ENCODE peak calls at places on chromosome 15, in five cellular contexts. One of them, this sample, is unnamed.

GRCh38 chr15:65980824-65981456 is 111.6 kb downstream of the RAB11A start:
- DNase-seq in MCF 10A: peak; percentile 75
- DNase-seq in dorsolateral prefrontal cortex: peak; percentile 59
- DNase-seq in AG04449: peak; percentile 56
- DNase-seq in adrenal gland: peak; percentile 81
- DNase-seq in this sample: peak; percentile 76

GRCh38 chr15:25883860-25884259 is 20.7 kb upstream of the ATP10A start:
- DNase-seq in MCF 10A: no peak
- DNase-seq in dorsolateral prefrontal cortex: no peak
- DNase-seq in AG04449: peak; percentile 99
- DNase-seq in adrenal gland: no peak
- DNase-seq in this sample: peak; percentile 90

GRCh38 chr15:28978011-28978378 is 92.2 kb downstream of the APBA2 start:
- DNase-seq in adrenal gland: no peak
- DNase-seq in dorsolateral prefrontal cortex: no peak
- DNase-seq in AG04449: no peak
- DNase-seq in MCF 10A: no peak
- DNase-seq in this sample: no peak

GRCh38 chr15:75712668-75713337 is at the start of gene CSPG4:
- DNase-seq in dorsolateral prefrontal cortex: no peak
- DNase-seq in adrenal gland: no peak
- DNase-seq in AG04449: no peak
- DNase-seq in MCF 10A: no peak
- DNase-seq in this sample: peak; percentile 35

GRCh38 chr15:33089878-33090757 is 104.4 kb downstream of the FMN1 start:
- DNase-seq in MCF 10A: peak; percentile 90
- DNase-seq in adrenal gland: no peak
- DNase-seq in AG04449: no peak
- DNase-seq in dorsolateral prefrontal cortex: no peak
- DNase-seq in this sample: peak; percentile 76

GRCh38 chr15:42102646-42103235 is 8.4 kb upstream of the PLA2G4D start:
- DNase-seq in AG04449: no peak
- DNase-seq in adrenal gland: no peak
- DNase-seq in dorsolateral prefrontal cortex: no peak
- DNase-seq in MCF 10A: peak; percentile 74
- DNase-seq in this sample: no peak

GRCh38 chr15:66655511-66655910 is 46.5 kb upstream of the SMAD6 start:
- DNase-seq in AG04449: no peak
- DNase-seq in adrenal gland: no peak
- DNase-seq in MCF 10A: no peak
- DNase-seq in dorsolateral prefrontal cortex: no peak
- DNase-seq in this sample: no peak

GRCh38 chr15:70853855-70854668 is at the start of gene LARP6:
- DNase-seq in dorsolateral prefrontal cortex: peak; percentile 83
- DNase-seq in AG04449: no peak
- DNase-seq in MCF 10A: peak; percentile 21
- DNase-seq in adrenal gland: peak; percentile 43
- DNase-seq in this sample: no peak

DNA sequence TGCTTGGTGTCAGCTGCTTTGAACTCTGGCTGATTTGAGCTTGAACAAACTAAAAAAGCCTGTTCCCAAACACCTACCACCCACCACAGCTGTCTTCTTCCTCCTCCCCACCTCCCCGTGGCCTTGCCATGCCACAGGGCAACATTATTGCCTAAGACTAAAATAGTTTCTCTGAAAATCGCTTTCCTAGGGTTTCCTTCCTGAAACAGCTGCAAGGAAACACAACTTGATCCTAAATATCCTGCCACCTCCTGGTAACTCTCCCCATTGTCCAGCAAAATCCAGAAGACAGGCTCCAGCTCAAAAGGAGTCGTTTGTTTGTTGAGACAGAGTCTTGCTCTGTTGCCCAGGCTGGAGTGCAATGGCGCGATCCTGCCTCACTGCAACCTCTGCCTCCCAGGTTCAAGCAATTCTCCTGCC is 193.9 kb upstream of the TPM1 start:
- DNase-seq in dorsolateral prefrontal cortex: no peak
- DNase-seq in adrenal gland: no peak
- DNase-seq in MCF 10A: no peak
- DNase-seq in AG04449: no peak
- DNase-seq in this sample: peak; percentile 23
- TF ChIP-seq CTCF in dorsolateral prefrontal cortex: no peak
- TF ChIP-seq CTCF in adrenal gland: no peak
- TF ChIP-seq CTCF in MCF 10A: no peak
- TF ChIP-seq CTCF in AG04449: peak; percentile 11
- TF ChIP-seq CTCF in this sample: peak; percentile 38

GRCh38 chr15:80436511-80437307 is 32.5 kb downstream of the ARNT2 start:
- DNase-seq in AG04449: no peak
- DNase-seq in MCF 10A: peak; percentile 80
- DNase-seq in adrenal gland: no peak
- DNase-seq in dorsolateral prefrontal cortex: no peak
- DNase-seq in this sample: peak; percentile 21

GRCh38 chr15:80434926-80435720 is 30.9 kb downstream of the ARNT2 start:
- DNase-seq in AG04449: no peak
- DNase-seq in adrenal gland: no peak
- DNase-seq in MCF 10A: no peak
- DNase-seq in dorsolateral prefrontal cortex: no peak
- DNase-seq in this sample: no peak

GRCh38 chr15:80429964-80430363 is 25.8 kb downstream of the ARNT2 start:
- DNase-seq in dorsolateral prefrontal cortex: no peak
- DNase-seq in AG04449: no peak
- DNase-seq in adrenal gland: no peak
- DNase-seq in MCF 10A: no peak
- DNase-seq in this sample: no peak

GRCh38 chr15:80433836-80434235 is 29.7 kb downstream of the ARNT2 start:
- DNase-seq in AG04449: no peak
- DNase-seq in MCF 10A: no peak
- DNase-seq in adrenal gland: no peak
- DNase-seq in dorsolateral prefrontal cortex: no peak
- DNase-seq in this sample: no peak

DNA sequence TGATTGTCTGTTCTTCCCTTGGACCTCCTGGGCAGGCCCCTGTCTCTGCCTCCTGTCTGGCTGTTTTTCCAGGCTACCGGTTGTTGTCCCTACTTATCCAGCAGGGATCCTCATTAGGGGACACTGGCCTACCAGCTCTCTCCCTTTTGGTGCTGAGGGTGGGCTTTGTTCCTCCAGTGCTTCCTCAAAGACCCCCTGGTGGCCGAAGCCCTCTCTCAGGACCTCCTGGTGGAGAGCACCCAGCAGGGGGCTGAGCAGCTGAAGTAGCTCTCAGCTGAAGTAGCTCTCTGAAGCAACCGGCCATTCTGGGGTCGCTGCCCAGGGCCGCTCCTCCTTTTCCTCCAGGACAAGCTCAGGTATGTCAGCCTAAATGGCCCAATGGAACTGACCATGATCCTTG is 27.5 kb downstream of the ARNT2 start:
- DNase-seq in MCF 10A: no peak
- DNase-seq in adrenal gland: no peak
- DNase-seq in dorsolateral prefrontal cortex: no peak
- DNase-seq in AG04449: no peak
- DNase-seq in this sample: no peak
- TF ChIP-seq CTCF in MCF 10A: no peak
- TF ChIP-seq CTCF in adrenal gland: no peak
- TF ChIP-seq CTCF in dorsolateral prefrontal cortex: no peak
- TF ChIP-seq CTCF in AG04449: no peak
- TF ChIP-seq CTCF in this sample: no peak

GRCh38 chr15:77871838-77872371 is 205.6 kb downstream of the TBC1D2B start:
- DNase-seq in MCF 10A: no peak
- DNase-seq in adrenal gland: no peak
- DNase-seq in dorsolateral prefrontal cortex: no peak
- DNase-seq in AG04449: no peak
- DNase-seq in this sample: no peak
- TF ChIP-seq CTCF in MCF 10A: no peak
- TF ChIP-seq CTCF in adrenal gland: no peak
- TF ChIP-seq CTCF in dorsolateral prefrontal cortex: no peak
- TF ChIP-seq CTCF in AG04449: peak; percentile 19
- TF ChIP-seq CTCF in this sample: peak; percentile 48

GRCh38 chr15:90818251-90819210 is 49.9 kb upstream of the FURIN start:
- DNase-seq in AG04449: no peak
- DNase-seq in MCF 10A: no peak
- DNase-seq in dorsolateral prefrontal cortex: no peak
- DNase-seq in adrenal gland: no peak
- DNase-seq in this sample: no peak
- TF ChIP-seq CTCF in AG04449: peak; percentile 7
- TF ChIP-seq CTCF in MCF 10A: no peak
- TF ChIP-seq CTCF in dorsolateral prefrontal cortex: no peak
- TF ChIP-seq CTCF in adrenal gland: no peak
- TF ChIP-seq CTCF in this sample: peak; percentile 24

GRCh38 chr15:83446904-83447708 is at the start of gene SH3GL3:
- DNase-seq in AG04449: no peak
- DNase-seq in dorsolateral prefrontal cortex: peak; percentile 93
- DNase-seq in MCF 10A: peak; percentile 82
- DNase-seq in adrenal gland: peak; percentile 58
- DNase-seq in this sample: peak; percentile 67
- TF ChIP-seq CTCF in AG04449: peak; percentile 16
- TF ChIP-seq CTCF in dorsolateral prefrontal cortex: peak; percentile 77
- TF ChIP-seq CTCF in MCF 10A: peak; percentile 51
- TF ChIP-seq CTCF in adrenal gland: no peak
- TF ChIP-seq CTCF in this sample: peak; percentile 63

This sample was measured in HFFc6.